ENCODE peak calls at places on chromosomes 13 and 19, in four cellular contexts. N is mesenchymal stem cell, H is PC-9, L is HCT116. D is an unnamed sample.
A peak's percentile ranks its signal among the peaks of the same experiment; 100 is the strongest.

GRCh38 chr13:40813662-40814454 is 24.4 kb downstream of the SLC25A15 start:
- DNase-seq in H (no peak), N (peak; percentile 32), L (no peak), D (peak; percentile 11)

GRCh38 chr13:97242755-97243497 is 20.8 kb downstream of the MBNL2 start:
- DNase-seq in H (no peak), N (no peak), L (no peak), D (no peak)

GRCh38 chr19:6564393-6564792 is 26.6 kb downstream of the CD70 start:
- DNase-seq in L (no peak), N (no peak), H (no peak), D (peak; percentile 47)

GRCh38 chr19:49651029-49651825 is 9.2 kb downstream of the SCAF1 start:
- DNase-seq in L (no peak), N (no peak), H (no peak), D (no peak)

GRCh38 chr19:40461669-40462221 is 3.8 kb downstream of the BLVRB start:
- DNase-seq in L (no peak), N (no peak), H (no peak), D (no peak)

GRCh38 chr13:96898855-96899254 is 95.4 kb downstream of the OXGR1 start:
- DNase-seq in H (no peak), L (no peak), N (no peak), D (no peak)

GRCh38 chr13:106617561-106617960 is 49.6 kb upstream of the ARGLU1 start:
- DNase-seq in L (no peak), H (peak; percentile 53), N (no peak), D (peak; percentile 79)

GRCh38 chr19:8322638-8322997 is 1.3 kb downstream of the RPS28 start:
- DNase-seq in N (no peak), H (no peak), L (no peak), D (no peak)

GRCh38 chr19:14391156-14391821 is 10.0 kb downstream of the ADGRE5 start:
- DNase-seq in N (no peak), L (no peak), H (no peak), D (no peak)

GRCh38 chr13:81577601-81578000 is 1236.7 kb upstream of the SPRY2 start:
- DNase-seq in L (no peak), H (no peak), N (peak; percentile 20), D (no peak)

GRCh38 chr13:113211774-113212173 is 2.4 kb downstream of the CUL4A start:
- DNase-seq in N (no peak), H (peak; percentile 34), L (no peak), D (no peak)

DNA sequence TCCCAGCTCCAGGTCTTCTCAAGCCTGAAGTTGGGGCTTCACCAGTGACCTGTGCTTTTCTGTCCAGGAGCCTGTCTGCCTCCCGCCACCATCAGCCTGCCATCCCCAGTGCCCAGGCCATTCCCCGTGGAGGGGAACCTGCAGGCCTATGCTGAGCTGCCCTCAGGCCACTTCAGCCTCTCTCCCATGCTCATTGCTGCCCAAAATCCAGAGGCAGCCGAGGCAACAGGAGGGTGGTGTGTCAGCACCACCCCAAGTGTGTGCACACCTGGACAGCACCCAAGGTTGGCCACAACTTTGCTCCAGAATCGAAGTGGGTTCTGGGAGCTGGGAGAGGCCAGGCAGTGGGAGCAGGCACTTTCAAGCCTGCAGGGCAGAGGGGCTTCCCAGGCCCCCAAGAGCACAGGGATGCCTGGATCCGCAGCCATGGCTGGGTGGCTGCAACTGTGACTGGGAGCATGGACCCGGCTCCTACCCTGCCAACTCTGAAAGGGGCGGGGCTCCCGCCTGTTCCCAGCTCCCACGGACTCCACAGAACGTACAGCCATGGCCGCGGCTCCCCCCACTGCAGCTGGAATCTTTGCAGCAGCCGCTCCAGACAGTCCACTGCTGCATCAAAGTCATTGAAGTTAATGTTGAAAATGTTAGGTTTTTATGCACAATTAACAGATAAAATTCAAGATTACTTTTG is 1747.0 kb downstream of the OLFM4 start:
- DNase-seq in N (no peak), H (no peak), L (no peak), D (no peak)
- H2AFZ ChIP-seq in N (no peak overlapping the region), H (no peak overlapping the region), L (no peak overlapping the region), D (no peak overlapping the region)

GRCh38 chr19:55813906-55814305 is 17.9 kb downstream of the NLRP11 start:
- DNase-seq in N (no peak), L (no peak), H (no peak), D (no peak)

GRCh38 chr19:55812449-55812848 is 19.4 kb downstream of the NLRP11 start:
- DNase-seq in N (no peak), L (no peak), H (no peak), D (no peak)

GRCh38 chr19:55811340-55811739 is 20.5 kb downstream of the NLRP11 start:
- DNase-seq in H (no peak), L (no peak), N (no peak), D (no peak)

GRCh38 chr19:55809381-55810058 is 22.3 kb downstream of the NLRP11 start:
- DNase-seq in N (no peak), L (peak; percentile 90), H (peak; percentile 69), D (peak; percentile 2)
- H3K9me3 ChIP-seq in N (peaks cover 19% of the 10 kb centered on the region), L (no peaks in the 10 kb centered on the region), H (peaks cover 10% of the 10 kb centered on the region), D (peaks cover 5% of the 10 kb centered on the region)

GRCh38 chr13:94858856-94859811 is 146.8 kb upstream of the SOX21 start:
- DNase-seq in L (no peak), N (peak; percentile 94), H (peak; percentile 24), D (no peak)
- H2AFZ ChIP-seq in L (no peak overlapping the region), N (no peak overlapping the region), H (no peak overlapping the region), D (no peak overlapping the region)

DNA sequence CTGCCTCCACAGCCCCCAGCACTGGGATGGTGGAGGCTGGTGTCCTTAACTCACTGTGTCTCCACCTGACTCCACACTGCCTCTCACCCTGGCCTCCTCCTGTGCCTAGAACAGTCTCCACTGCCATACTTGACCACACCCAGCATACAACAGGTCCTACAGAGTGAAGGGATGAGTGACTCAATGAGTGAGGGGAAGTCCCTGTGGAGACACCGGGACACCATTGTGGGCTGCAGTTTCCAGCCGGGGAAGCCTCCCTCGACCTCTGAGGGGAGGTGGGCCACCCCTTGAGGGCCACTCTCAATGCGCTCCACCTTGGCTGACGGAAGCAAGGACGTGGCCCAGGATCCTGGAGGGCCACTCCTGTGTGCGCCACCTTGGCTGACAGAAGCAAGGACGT is 2.8 kb upstream of the ZNF135 start:
- DNase-seq in N (no peak), H (no peak), L (no peak), D (no peak)
- H3K9me3 ChIP-seq in N (peaks cover 23% of the 10 kb centered on the region), H (peaks cover 26% of the 10 kb centered on the region), L (peaks cover 7% of the 10 kb centered on the region), D (peaks cover 53% of the 10 kb centered on the region)

DNA sequence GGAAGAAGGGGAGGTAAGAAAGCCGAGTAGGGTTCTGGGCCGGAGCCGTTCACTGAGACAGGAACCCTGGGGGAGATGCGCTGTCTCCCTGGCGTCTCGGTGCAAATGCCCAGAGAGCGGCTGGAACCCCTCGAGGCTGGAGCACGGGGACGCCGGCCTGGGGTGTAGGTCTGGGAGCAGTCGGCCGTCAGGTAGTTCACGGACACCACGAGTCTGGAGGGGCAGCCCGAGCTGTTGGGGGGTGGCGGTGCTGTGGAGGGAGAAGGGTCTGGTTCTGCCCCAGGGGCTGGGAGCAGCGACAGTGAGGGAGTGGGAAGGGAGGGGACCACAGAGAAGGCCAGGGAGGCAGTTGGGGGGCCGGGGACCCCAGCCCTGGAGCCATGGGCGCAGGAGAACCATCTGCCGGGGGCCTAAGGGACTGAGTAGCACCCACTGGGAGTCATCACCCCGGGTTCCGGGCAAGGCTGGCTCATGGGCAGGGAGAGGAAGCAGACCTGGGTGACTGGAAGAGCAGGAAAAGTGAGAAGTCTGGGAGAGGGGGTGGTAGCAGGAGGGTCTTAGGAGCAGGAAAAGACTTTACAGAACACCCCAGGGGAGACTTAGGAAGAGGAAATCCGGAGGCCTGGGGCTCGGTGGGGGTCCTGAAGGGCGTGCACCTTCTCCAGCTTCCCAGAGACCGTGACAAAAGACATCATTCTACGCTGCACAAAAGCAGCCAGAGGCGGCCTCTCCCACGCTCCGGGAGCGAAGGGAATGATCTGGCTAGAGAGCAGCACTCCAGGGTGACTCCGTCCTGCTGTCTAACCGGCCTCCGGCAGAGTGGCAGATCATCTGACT is 173.1 kb upstream of the SOX1 start:
- DNase-seq in H (no peak), N (peak; percentile 57), L (no peak), D (no peak)
- H2AFZ ChIP-seq in H (no peak overlapping the region), N (peak overlapping the region; percentile 68), L (no peak overlapping the region), D (no peak overlapping the region)

GRCh38 chr19:23222998-23223652 is 27.1 kb downstream of the ZNF724 start:
- DNase-seq in L (no peak), N (peak; percentile 1), H (no peak), D (peak; percentile 2)
- H3K9me3 ChIP-seq in L (peaks cover 17% of the 10 kb centered on the region), N (peaks cover 95% of the 10 kb centered on the region), H (peaks cover 83% of the 10 kb centered on the region), D (peaks cover 52% of the 10 kb centered on the region)

D was measured in mammary epithelial cell.